ENCODE peak calls at places on chromosomes 11 and 22, in five cellular contexts. One of them, this sample, is unnamed.

GRCh38 chr11:94604496-94604895 is 37.3 kb downstream of the PIWIL4 start:
- DNase-seq in neural progenitor cell: no peak
- DNase-seq in activated CD8-positive, alpha-beta T cell treated with anti-CD3 and anti-CD28 coated beads for 36 hours: no peak
- DNase-seq in Calu3: no peak
- DNase-seq in coronary artery: no peak
- DNase-seq in this sample: no peak

GRCh38 chr22:38868886-38869381 is 3.1 kb downstream of the CBX6 start:
- DNase-seq in neural progenitor cell: peak
- DNase-seq in activated CD8-positive, alpha-beta T cell treated with anti-CD3 and anti-CD28 coated beads for 36 hours: peak
- DNase-seq in Calu3: peak
- DNase-seq in coronary artery: peak
- DNase-seq in this sample: no peak

GRCh38 chr11:77095551-77096490 is 6.8 kb upstream of the OMP start:
- DNase-seq in neural progenitor cell: peak
- DNase-seq in activated CD8-positive, alpha-beta T cell treated with anti-CD3 and anti-CD28 coated beads for 36 hours: no peak
- DNase-seq in Calu3: no peak
- DNase-seq in coronary artery: no peak
- DNase-seq in this sample: no peak

GRCh38 chr11:113603277-113604059 is 102.6 kb downstream of the TMPRSS5 start:
- DNase-seq in neural progenitor cell: no peak
- DNase-seq in activated CD8-positive, alpha-beta T cell treated with anti-CD3 and anti-CD28 coated beads for 36 hours: no peak
- DNase-seq in Calu3: no peak
- DNase-seq in coronary artery: no peak
- DNase-seq in this sample: no peak

GRCh38 chr11:6414874-6415328 is 4.0 kb downstream of the APBB1 start:
- DNase-seq in neural progenitor cell: no peak
- DNase-seq in activated CD8-positive, alpha-beta T cell treated with anti-CD3 and anti-CD28 coated beads for 36 hours: peak
- DNase-seq in Calu3: no peak
- DNase-seq in coronary artery: no peak
- DNase-seq in this sample: no peak

GRCh38 chr11:133477263-133477625 is 55.1 kb downstream of the OPCML start:
- DNase-seq in neural progenitor cell: no peak
- DNase-seq in activated CD8-positive, alpha-beta T cell treated with anti-CD3 and anti-CD28 coated beads for 36 hours: no peak
- DNase-seq in Calu3: no peak
- DNase-seq in coronary artery: no peak
- DNase-seq in this sample: no peak

GRCh38 chr22:29475550-29475949 is 4.5 kb upstream of the NEFH start:
- DNase-seq in neural progenitor cell: no peak
- DNase-seq in activated CD8-positive, alpha-beta T cell treated with anti-CD3 and anti-CD28 coated beads for 36 hours: no peak
- DNase-seq in Calu3: no peak
- DNase-seq in coronary artery: no peak
- DNase-seq in this sample: no peak

GRCh38 chr22:22870577-22871398 is 16.8 kb upstream of the IGLL5 start:
- DNase-seq in neural progenitor cell: peak
- DNase-seq in activated CD8-positive, alpha-beta T cell treated with anti-CD3 and anti-CD28 coated beads for 36 hours: no peak
- DNase-seq in Calu3: no peak
- DNase-seq in coronary artery: no peak
- DNase-seq in this sample: no peak

GRCh38 chr11:33000181-33000580 is 15.5 kb upstream of the DEPDC7 start:
- DNase-seq in neural progenitor cell: no peak
- DNase-seq in activated CD8-positive, alpha-beta T cell treated with anti-CD3 and anti-CD28 coated beads for 36 hours: no peak
- DNase-seq in Calu3: no peak
- DNase-seq in coronary artery: no peak
- DNase-seq in this sample: peak

GRCh38 chr11:125167954-125168821 is 3.6 kb downstream of the PKNOX2 start:
- DNase-seq in neural progenitor cell: peak
- DNase-seq in activated CD8-positive, alpha-beta T cell treated with anti-CD3 and anti-CD28 coated beads for 36 hours: no peak
- DNase-seq in Calu3: no peak
- DNase-seq in coronary artery: peak
- DNase-seq in this sample: peak

GRCh38 chr11:720642-721346 is 14.8 kb downstream of the EPS8L2 start:
- DNase-seq in neural progenitor cell: peak
- DNase-seq in activated CD8-positive, alpha-beta T cell treated with anti-CD3 and anti-CD28 coated beads for 36 hours: no peak
- DNase-seq in Calu3: no peak
- DNase-seq in coronary artery: no peak
- DNase-seq in this sample: no peak

GRCh38 chr11:126661051-126661450 is 305.6 kb downstream of the ST3GAL4 start:
- DNase-seq in neural progenitor cell: no peak
- DNase-seq in activated CD8-positive, alpha-beta T cell treated with anti-CD3 and anti-CD28 coated beads for 36 hours: no peak
- DNase-seq in Calu3: no peak
- DNase-seq in coronary artery: no peak
- DNase-seq in this sample: no peak

GRCh38 chr11:10454506-10454901 is 560 bp upstream of the AMPD3 start:
- DNase-seq in neural progenitor cell: no peak
- DNase-seq in activated CD8-positive, alpha-beta T cell treated with anti-CD3 and anti-CD28 coated beads for 36 hours: no peak
- DNase-seq in Calu3: no peak
- DNase-seq in coronary artery: no peak
- DNase-seq in this sample: no peak

GRCh38 chr11:78809931-78810481 is 235.3 kb upstream of the NARS2 start:
- DNase-seq in neural progenitor cell: no peak
- DNase-seq in activated CD8-positive, alpha-beta T cell treated with anti-CD3 and anti-CD28 coated beads for 36 hours: no peak
- DNase-seq in Calu3: no peak
- DNase-seq in coronary artery: no peak
- DNase-seq in this sample: peak

GRCh38 chr22:24465566-24465965 is 29.6 kb upstream of the UPB1 start:
- DNase-seq in neural progenitor cell: no peak
- DNase-seq in activated CD8-positive, alpha-beta T cell treated with anti-CD3 and anti-CD28 coated beads for 36 hours: peak
- DNase-seq in Calu3: peak
- DNase-seq in coronary artery: no peak
- DNase-seq in this sample: no peak

GRCh38 chr11:126499124-126499752 is 143.8 kb downstream of the ST3GAL4 start:
- DNase-seq in neural progenitor cell: no peak
- DNase-seq in activated CD8-positive, alpha-beta T cell treated with anti-CD3 and anti-CD28 coated beads for 36 hours: no peak
- DNase-seq in Calu3: no peak
- DNase-seq in coronary artery: no peak
- DNase-seq in this sample: no peak

GRCh38 chr11:110772863-110773262 is 60.6 kb upstream of the ARHGAP20 start:
- DNase-seq in neural progenitor cell: no peak
- DNase-seq in activated CD8-positive, alpha-beta T cell treated with anti-CD3 and anti-CD28 coated beads for 36 hours: peak
- DNase-seq in Calu3: no peak
- DNase-seq in coronary artery: no peak
- DNase-seq in this sample: no peak

GRCh38 chr11:406796-407650 is 7.8 kb downstream of the SIGIRR start:
- DNase-seq in neural progenitor cell: peak
- DNase-seq in activated CD8-positive, alpha-beta T cell treated with anti-CD3 and anti-CD28 coated beads for 36 hours: peak
- DNase-seq in Calu3: no peak
- DNase-seq in coronary artery: no peak
- DNase-seq in this sample: peak

GRCh38 chr22:22682807-22683667 is 38.6 kb downstream of the GGTLC2 start:
- DNase-seq in neural progenitor cell: no peak
- DNase-seq in activated CD8-positive, alpha-beta T cell treated with anti-CD3 and anti-CD28 coated beads for 36 hours: no peak
- DNase-seq in Calu3: no peak
- DNase-seq in coronary artery: no peak
- DNase-seq in this sample: peak

GRCh38 chr11:96486890-96487633 is 97.2 kb downstream of the JRKL start:
- DNase-seq in neural progenitor cell: peak
- DNase-seq in activated CD8-positive, alpha-beta T cell treated with anti-CD3 and anti-CD28 coated beads for 36 hours: no peak
- DNase-seq in Calu3: peak
- DNase-seq in coronary artery: no peak
- DNase-seq in this sample: no peak

GRCh38 chr11:78855146-78855545 is 280.5 kb upstream of the NARS2 start:
- DNase-seq in neural progenitor cell: no peak
- DNase-seq in activated CD8-positive, alpha-beta T cell treated with anti-CD3 and anti-CD28 coated beads for 36 hours: no peak
- DNase-seq in Calu3: no peak
- DNase-seq in coronary artery: no peak
- DNase-seq in this sample: no peak

GRCh38 chr11:48307760-48308386 is 1.9 kb downstream of the OR4S1 start:
- DNase-seq in neural progenitor cell: peak
- DNase-seq in activated CD8-positive, alpha-beta T cell treated with anti-CD3 and anti-CD28 coated beads for 36 hours: peak
- DNase-seq in Calu3: peak
- DNase-seq in coronary artery: no peak
- DNase-seq in this sample: peak

GRCh38 chr11:46896719-46897406 is 21.5 kb downstream of the LRP4 start:
- DNase-seq in neural progenitor cell: peak
- DNase-seq in activated CD8-positive, alpha-beta T cell treated with anti-CD3 and anti-CD28 coated beads for 36 hours: no peak
- DNase-seq in Calu3: peak
- DNase-seq in coronary artery: no peak
- DNase-seq in this sample: no peak

GRCh38 chr22:49269928-49270327 is 557.7 kb downstream of the BRD1 start:
- DNase-seq in neural progenitor cell: peak
- DNase-seq in activated CD8-positive, alpha-beta T cell treated with anti-CD3 and anti-CD28 coated beads for 36 hours: no peak
- DNase-seq in Calu3: no peak
- DNase-seq in coronary artery: peak
- DNase-seq in this sample: no peak

GRCh38 chr22:41857160-41857859 is 24.4 kb downstream of the SREBF2 start:
- DNase-seq in neural progenitor cell: peak
- DNase-seq in activated CD8-positive, alpha-beta T cell treated with anti-CD3 and anti-CD28 coated beads for 36 hours: peak
- DNase-seq in Calu3: peak
- DNase-seq in coronary artery: no peak
- DNase-seq in this sample: no peak
- TF ChIP-seq CTCF in neural progenitor cell: peak
- TF ChIP-seq CTCF in activated CD8-positive, alpha-beta T cell treated with anti-CD3 and anti-CD28 coated beads for 36 hours: peak
- TF ChIP-seq CTCF in Calu3: peak
- TF ChIP-seq CTCF in coronary artery: no peak
- TF ChIP-seq CTCF in this sample: peak

GRCh38 chr11:121105063-121105480 is 4.0 kb downstream of the TECTA start:
- DNase-seq in neural progenitor cell: no peak
- DNase-seq in activated CD8-positive, alpha-beta T cell treated with anti-CD3 and anti-CD28 coated beads for 36 hours: no peak
- DNase-seq in Calu3: no peak
- DNase-seq in coronary artery: no peak
- DNase-seq in this sample: peak

GRCh38 chr11:121105851-121106250 is 4.8 kb downstream of the TECTA start:
- DNase-seq in neural progenitor cell: no peak
- DNase-seq in activated CD8-positive, alpha-beta T cell treated with anti-CD3 and anti-CD28 coated beads for 36 hours: no peak
- DNase-seq in Calu3: no peak
- DNase-seq in coronary artery: no peak
- DNase-seq in this sample: no peak

GRCh38 chr11:121100943-121101342 is at the start of gene TECTA:
- DNase-seq in neural progenitor cell: peak
- DNase-seq in activated CD8-positive, alpha-beta T cell treated with anti-CD3 and anti-CD28 coated beads for 36 hours: no peak
- DNase-seq in Calu3: no peak
- DNase-seq in coronary artery: no peak
- DNase-seq in this sample: no peak

GRCh38 chr11:121106812-121107211 is 5.8 kb downstream of the TECTA start:
- DNase-seq in neural progenitor cell: no peak
- DNase-seq in activated CD8-positive, alpha-beta T cell treated with anti-CD3 and anti-CD28 coated beads for 36 hours: no peak
- DNase-seq in Calu3: no peak
- DNase-seq in coronary artery: no peak
- DNase-seq in this sample: no peak

GRCh38 chr11:121104223-121104831 is 3.3 kb downstream of the TECTA start:
- DNase-seq in neural progenitor cell: no peak
- DNase-seq in activated CD8-positive, alpha-beta T cell treated with anti-CD3 and anti-CD28 coated beads for 36 hours: no peak
- DNase-seq in Calu3: no peak
- DNase-seq in coronary artery: no peak
- DNase-seq in this sample: no peak
- TF ChIP-seq CTCF in neural progenitor cell: peak
- TF ChIP-seq CTCF in activated CD8-positive, alpha-beta T cell treated with anti-CD3 and anti-CD28 coated beads for 36 hours: no peak
- TF ChIP-seq CTCF in Calu3: no peak
- TF ChIP-seq CTCF in coronary artery: no peak
- TF ChIP-seq CTCF in this sample: no peak

GRCh38 chr11:81165164-81165563 is 1568.5 kb downstream of the FAM181B start:
- DNase-seq in neural progenitor cell: peak
- DNase-seq in activated CD8-positive, alpha-beta T cell treated with anti-CD3 and anti-CD28 coated beads for 36 hours: no peak
- DNase-seq in Calu3: no peak
- DNase-seq in coronary artery: no peak
- DNase-seq in this sample: no peak
- TF ChIP-seq CTCF in neural progenitor cell: peak
- TF ChIP-seq CTCF in activated CD8-positive, alpha-beta T cell treated with anti-CD3 and anti-CD28 coated beads for 36 hours: no peak
- TF ChIP-seq CTCF in Calu3: no peak
- TF ChIP-seq CTCF in coronary artery: no peak
- TF ChIP-seq CTCF in this sample: no peak

GRCh38 chr11:66362481-66363147 is 8.9 kb downstream of the SLC29A2 start:
- DNase-seq in neural progenitor cell: no peak
- DNase-seq in activated CD8-positive, alpha-beta T cell treated with anti-CD3 and anti-CD28 coated beads for 36 hours: no peak
- DNase-seq in Calu3: no peak
- DNase-seq in coronary artery: no peak
- DNase-seq in this sample: no peak

GRCh38 chr11:66365711-66366619 is 5.6 kb downstream of the SLC29A2 start:
- DNase-seq in neural progenitor cell: no peak
- DNase-seq in activated CD8-positive, alpha-beta T cell treated with anti-CD3 and anti-CD28 coated beads for 36 hours: no peak
- DNase-seq in Calu3: no peak
- DNase-seq in coronary artery: no peak
- DNase-seq in this sample: no peak

GRCh38 chr11:66363187-66363601 is 8.4 kb downstream of the SLC29A2 start:
- DNase-seq in neural progenitor cell: no peak
- DNase-seq in activated CD8-positive, alpha-beta T cell treated with anti-CD3 and anti-CD28 coated beads for 36 hours: no peak
- DNase-seq in Calu3: no peak
- DNase-seq in coronary artery: no peak
- DNase-seq in this sample: no peak

GRCh38 chr11:66365166-66365565 is 6.4 kb downstream of the SLC29A2 start:
- DNase-seq in neural progenitor cell: no peak
- DNase-seq in activated CD8-positive, alpha-beta T cell treated with anti-CD3 and anti-CD28 coated beads for 36 hours: no peak
- DNase-seq in Calu3: no peak
- DNase-seq in coronary artery: no peak
- DNase-seq in this sample: no peak

DNA sequence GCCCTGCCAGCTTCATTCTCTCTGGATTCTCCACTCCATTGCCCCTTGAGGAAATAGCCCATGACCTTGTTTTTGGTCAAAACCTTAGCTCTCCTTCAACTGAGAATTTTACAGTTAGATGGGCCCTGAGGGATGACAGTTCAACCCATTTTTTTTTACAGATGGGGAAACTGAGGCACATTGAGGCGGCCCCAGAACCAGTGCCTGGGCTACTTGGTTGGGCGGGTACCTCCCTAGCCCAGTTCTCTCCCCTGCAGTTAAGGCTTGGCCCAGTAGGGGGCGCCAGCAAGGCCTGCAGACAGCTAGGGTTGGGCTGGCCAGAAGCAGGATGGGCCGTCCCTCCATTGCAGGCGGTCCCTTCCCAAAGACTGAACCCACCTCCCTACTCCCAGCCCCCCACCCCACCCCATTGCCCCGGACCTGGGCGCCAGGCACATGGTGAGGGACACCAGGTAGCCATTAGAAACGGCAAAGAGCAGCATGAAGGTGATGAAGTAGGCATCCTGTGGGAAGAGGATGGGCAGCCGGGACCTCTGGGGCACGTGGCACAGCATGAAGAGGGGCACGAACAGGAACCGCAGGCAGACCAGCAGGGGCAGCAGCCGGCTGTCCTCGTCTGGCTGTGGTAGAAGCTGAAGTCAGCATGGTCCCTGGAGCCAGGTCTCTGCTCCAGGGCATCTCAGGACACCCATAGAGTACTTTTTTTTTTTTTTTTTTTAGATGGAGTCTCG is 7.6 kb downstream of the SLC29A2 start:
- DNase-seq in neural progenitor cell: peak
- DNase-seq in activated CD8-positive, alpha-beta T cell treated with anti-CD3 and anti-CD28 coated beads for 36 hours: peak
- DNase-seq in Calu3: peak
- DNase-seq in coronary artery: no peak
- DNase-seq in this sample: no peak
- TF ChIP-seq CTCF in neural progenitor cell: peak
- TF ChIP-seq CTCF in activated CD8-positive, alpha-beta T cell treated with anti-CD3 and anti-CD28 coated beads for 36 hours: peak
- TF ChIP-seq CTCF in Calu3: peak
- TF ChIP-seq CTCF in coronary artery: peak
- TF ChIP-seq CTCF in this sample: peak

GRCh38 chr11:30295178-30295885 is 27.6 kb upstream of the ARL14EP start:
- DNase-seq in neural progenitor cell: no peak
- DNase-seq in activated CD8-positive, alpha-beta T cell treated with anti-CD3 and anti-CD28 coated beads for 36 hours: no peak
- DNase-seq in Calu3: no peak
- DNase-seq in coronary artery: no peak
- DNase-seq in this sample: no peak
- TF ChIP-seq CTCF in neural progenitor cell: no peak
- TF ChIP-seq CTCF in activated CD8-positive, alpha-beta T cell treated with anti-CD3 and anti-CD28 coated beads for 36 hours: no peak
- TF ChIP-seq CTCF in Calu3: no peak
- TF ChIP-seq CTCF in coronary artery: no peak
- TF ChIP-seq CTCF in this sample: no peak

GRCh38 chr22:33796494-33796893 is 123.8 kb downstream of the LARGE1 start:
- DNase-seq in neural progenitor cell: no peak
- DNase-seq in activated CD8-positive, alpha-beta T cell treated with anti-CD3 and anti-CD28 coated beads for 36 hours: no peak
- DNase-seq in Calu3: no peak
- DNase-seq in coronary artery: no peak
- DNase-seq in this sample: no peak
- TF ChIP-seq CTCF in neural progenitor cell: peak
- TF ChIP-seq CTCF in activated CD8-positive, alpha-beta T cell treated with anti-CD3 and anti-CD28 coated beads for 36 hours: no peak
- TF ChIP-seq CTCF in Calu3: no peak
- TF ChIP-seq CTCF in coronary artery: no peak
- TF ChIP-seq CTCF in this sample: no peak

This sample was measured in AG09319.